ENCODE peak calls at places on chromosomes 2 and 18, in four cellular contexts. D, Y, P and J are unnamed samples.
A peak's percentile ranks its signal among the peaks of the same experiment; 100 is the strongest.

GRCh38 chr2:163808406-163808805 is 72.6 kb upstream of the FIGN start:
- DNase-seq in D (no peak), Y (no peak), P (peak; percentile 24), J (no peak)

GRCh38 chr2:118577202-118577601 is 270.2 kb downstream of the EN1 start:
- DNase-seq in D (no peak), Y (no peak), P (no peak), J (peak; percentile 84)

GRCh38 chr2:64454316-64455030 is 511 bp downstream of the LGALSL start:
- DNase-seq in D (peak; percentile 69), Y (no peak), P (peak; percentile 31), J (peak; percentile 15)

GRCh38 chr2:54904836-54905235 is 145.4 kb downstream of the RTN4 start:
- DNase-seq in D (peak; percentile 45), Y (no peak), P (no peak), J (no peak)

GRCh38 chr2:239386872-239387445 is 13.9 kb downstream of the HDAC4 start:
- DNase-seq in D (no peak), Y (no peak), P (no peak), J (no peak)

GRCh38 chr2:27798948-27799645 is 27.6 kb downstream of the MRPL33 start:
- DNase-seq in D (peak; percentile 100), Y (peak; percentile 58), P (peak; percentile 100), J (peak; percentile 100)

GRCh38 chr2:17804358-17804757 is 11.9 kb upstream of the MSGN1 start:
- DNase-seq in D (no peak), Y (no peak), P (no peak), J (no peak)

GRCh38 chr2:237744613-237745249 is 53.8 kb upstream of the RBM44 start:
- DNase-seq in D (peak; percentile 59), Y (no peak), P (peak; percentile 70), J (peak; percentile 48)

GRCh38 chr2:13884271-13884976 is 748.1 kb upstream of the LRATD1 start:
- DNase-seq in D (peak; percentile 13), Y (no peak), P (no peak), J (no peak)

GRCh38 chr18:26185267-26185666 is 41.0 kb upstream of the TAF4B start:
- DNase-seq in D (peak; percentile 3), Y (no peak), P (peak; percentile 11), J (no peak)

GRCh38 chr2:152518656-152519580 is 183.9 kb downstream of the FMNL2 start:
- DNase-seq in D (peak; percentile 47), Y (no peak), P (peak; percentile 31), J (no peak)

GRCh38 chr2:109417701-109418335 is 195.9 kb downstream of the SEPTIN10 start:
- DNase-seq in D (no peak), Y (no peak), P (no peak), J (no peak)

GRCh38 chr2:190626656-190627055 is 22.2 kb upstream of the NAB1 start:
- DNase-seq in D (no peak), Y (no peak), P (no peak), J (peak; percentile 57)

GRCh38 chr18:13605477-13605876 is 120.9 kb downstream of the FAM210A start:
- DNase-seq in D (no peak), Y (no peak), P (no peak), J (no peak)

GRCh38 chr18:64240301-64240700 is 91.4 kb upstream of the LINC00305 start:
- DNase-seq in D (no peak), Y (no peak), P (no peak), J (no peak)

GRCh38 chr2:106299696-106300095 is 105.6 kb upstream of the UXS1 start:
- DNase-seq in D (no peak), Y (no peak), P (no peak), J (no peak)

DNA sequence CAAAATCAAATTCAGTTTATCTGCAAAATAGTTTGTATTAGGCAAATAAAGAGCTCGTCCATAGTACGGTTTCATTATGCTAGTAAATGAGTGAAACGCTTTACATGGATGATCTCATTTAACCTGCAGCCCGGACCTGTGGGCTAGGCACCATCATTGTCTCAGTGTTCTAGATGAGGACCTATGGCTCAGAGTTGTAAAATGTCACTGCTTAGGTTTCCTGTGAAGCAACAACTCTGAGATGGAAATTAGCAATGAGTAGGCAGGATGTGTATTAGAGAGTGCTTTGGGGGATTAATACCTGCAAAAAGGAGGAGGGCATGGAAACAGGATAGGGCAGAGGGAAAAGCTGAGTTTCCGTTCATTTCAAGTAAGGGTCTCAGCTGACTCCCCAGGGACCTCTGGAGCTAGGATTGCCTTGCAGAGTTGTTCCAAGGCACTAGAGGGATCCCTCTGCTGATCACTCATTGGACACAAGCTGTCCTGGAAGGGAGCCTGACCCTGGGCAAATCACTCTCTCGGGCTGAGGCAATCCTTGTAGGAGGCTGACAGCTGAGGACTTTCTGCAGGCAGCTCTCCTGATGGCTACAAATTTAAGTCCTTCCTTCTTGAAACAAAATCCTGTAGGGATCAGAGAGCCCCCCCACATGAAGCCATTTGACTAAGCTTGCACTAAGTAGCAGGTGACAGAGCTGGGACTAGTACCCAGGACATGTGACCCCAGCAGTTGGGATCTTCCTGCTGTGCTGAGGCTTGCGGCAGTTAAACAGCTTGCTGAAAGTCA is 58.8 kb upstream of the SIX2 start:
- DNase-seq in D (no peak), Y (no peak), P (peak; percentile 57), J (peak; percentile 29)
- TF ChIP-seq CTCF in D (no peak), Y (no peak), P (peak; percentile 37), J (peak; percentile 24)

GRCh38 chr2:158432117-158432516 is 24.4 kb downstream of the CCDC148 start:
- DNase-seq in D (no peak), Y (no peak), P (no peak), J (no peak)
- H3K4me3 ChIP-seq in D (no peak overlapping the region), Y (no peak overlapping the region), P (no peak overlapping the region), J (no peak overlapping the region)

DNA sequence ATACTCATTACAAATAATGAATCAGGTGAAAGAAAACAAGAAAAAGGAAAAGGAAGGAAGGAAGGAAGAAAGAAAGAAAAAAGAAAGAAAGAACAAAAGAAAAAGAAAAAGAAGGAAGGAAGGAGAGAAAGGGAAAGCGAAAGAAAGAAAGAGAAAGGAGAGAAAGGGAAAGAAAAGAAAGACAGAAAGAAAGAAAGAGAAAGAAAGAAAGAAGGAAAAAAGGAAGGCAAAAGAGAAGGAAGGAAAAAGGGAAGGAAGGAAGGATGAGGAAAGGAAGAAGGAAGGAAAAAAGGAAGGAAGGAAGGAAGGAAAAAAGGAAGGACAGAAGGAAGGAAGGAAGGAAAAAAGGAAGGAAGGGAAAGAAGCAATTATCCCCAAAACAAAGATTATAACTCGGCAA is 1460.4 kb upstream of the PIK3C3 start:
- DNase-seq in D (no peak), Y (no peak), P (no peak), J (no peak)
- TF ChIP-seq CTCF in D (no peak), Y (no peak), P (no peak), J (no peak)

GRCh38 chr18:8661754-8662573 is 43.4 kb upstream of the MTCL1 start:
- DNase-seq in D (peak; percentile 34), Y (no peak), P (peak; percentile 63), J (peak; percentile 55)
- H3K4me3 ChIP-seq in D (no peak overlapping the region), Y (no peak overlapping the region), P (no peak overlapping the region), J (no peak overlapping the region)

GRCh38 chr2:176118606-176119370 is 2.2 kb downstream of the HOXD10 start:
- DNase-seq in D (peak; percentile 22), Y (no peak), P (no peak), J (peak; percentile 18)
- TF ChIP-seq CTCF in D (peak; percentile 34), Y (no peak), P (peak; percentile 24), J (peak; percentile 45)